ENCODE peak calls at places on chromosomes 1 and 21, in four cellular contexts. L is K562, T is HepG2, K is H1. P is an unnamed sample.

GRCh38 chr1:34907487-34908090 is 21.9 kb downstream of the DLGAP3 start:
- DNase-seq in L (peak), T (no peak), K (no peak), P (no peak)

GRCh38 chr1:115458426-115459114 is 120.5 kb upstream of the NGF start:
- DNase-seq in L (no peak), T (no peak), K (no peak), P (no peak)

GRCh38 chr1:109718495-109718894 is 6.4 kb downstream of the GSTM5 start:
- DNase-seq in L (peak), T (peak), K (no peak), P (peak)

GRCh38 chr1:239814306-239814881 is 277.3 kb upstream of the FMN2 start:
- DNase-seq in L (no peak), T (peak), K (peak), P (no peak)

GRCh38 chr1:19608232-19608631 is 35.9 kb upstream of the NBL1 start:
- DNase-seq in L (no peak), T (no peak), K (no peak), P (no peak)

GRCh38 chr1:204296431-204296988 is 63.2 kb downstream of the PLEKHA6 start:
- DNase-seq in L (no peak), T (peak), K (no peak), P (no peak)

GRCh38 chr21:37367301-37367757 is 756 bp downstream of the DYRK1A start:
- DNase-seq in L (peak), T (no peak), K (no peak), P (no peak)

GRCh38 chr1:46401964-46402626 is 8.0 kb downstream of the FAAH start:
- DNase-seq in L (peak), T (peak), K (no peak), P (peak)

GRCh38 chr21:23578027-23578426 is 2029.3 kb downstream of the MRPL39 start:
- DNase-seq in L (no peak), T (no peak), K (no peak), P (no peak)

GRCh38 chr1:43402055-43402865 is 12.6 kb downstream of the SZT2 start:
- DNase-seq in L (no peak), T (no peak), K (no peak), P (no peak)

GRCh38 chr21:32329331-32329730 is 30.7 kb downstream of the MRAP start:
- DNase-seq in L (no peak), T (no peak), K (no peak), P (no peak)

GRCh38 chr1:78715181-78715661 is 65.6 kb downstream of the IFI44 start:
- DNase-seq in L (no peak), T (no peak), K (no peak), P (no peak)

GRCh38 chr1:169943963-169944526 is 50.3 kb upstream of the SCYL3 start:
- DNase-seq in L (no peak), T (no peak), K (no peak), P (no peak)

GRCh38 chr1:201505505-201505893 is 1.4 kb downstream of the CSRP1 start:
- DNase-seq in L (no peak), T (no peak), K (no peak), P (no peak)

GRCh38 chr1:107559881-107560280 is 405.1 kb downstream of the VAV3 start:
- DNase-seq in L (no peak), T (no peak), K (no peak), P (no peak)

GRCh38 chr21:40846566-40847411 is at the start of gene DSCAM:
- DNase-seq in L (no peak), T (no peak), K (no peak), P (no peak)

GRCh38 chr1:207673399-207673798 is 28.5 kb downstream of the CR1L start:
- DNase-seq in L (no peak), T (no peak), K (no peak), P (no peak)

GRCh38 chr1:2050482-2050792 is 226 bp downstream of the PRKCZ start:
- DNase-seq in L (no peak), T (no peak), K (no peak), P (no peak)

GRCh38 chr21:26717146-26717739 is 128.0 kb downstream of the ADAMTS1 start:
- DNase-seq in L (peak), T (no peak), K (no peak), P (no peak)

GRCh38 chr1:12602633-12603024 is 15.4 kb downstream of the DHRS3 start:
- DNase-seq in L (no peak), T (no peak), K (no peak), P (no peak)

GRCh38 chr1:12599657-12600056 is 18.4 kb downstream of the DHRS3 start:
- DNase-seq in L (no peak), T (no peak), K (no peak), P (no peak)

GRCh38 chr1:12601690-12602632 is 16.0 kb downstream of the DHRS3 start:
- DNase-seq in L (peak), T (peak), K (no peak), P (peak)

GRCh38 chr1:12600335-12600734 is 17.7 kb downstream of the DHRS3 start:
- DNase-seq in L (no peak), T (no peak), K (no peak), P (no peak)

DNA sequence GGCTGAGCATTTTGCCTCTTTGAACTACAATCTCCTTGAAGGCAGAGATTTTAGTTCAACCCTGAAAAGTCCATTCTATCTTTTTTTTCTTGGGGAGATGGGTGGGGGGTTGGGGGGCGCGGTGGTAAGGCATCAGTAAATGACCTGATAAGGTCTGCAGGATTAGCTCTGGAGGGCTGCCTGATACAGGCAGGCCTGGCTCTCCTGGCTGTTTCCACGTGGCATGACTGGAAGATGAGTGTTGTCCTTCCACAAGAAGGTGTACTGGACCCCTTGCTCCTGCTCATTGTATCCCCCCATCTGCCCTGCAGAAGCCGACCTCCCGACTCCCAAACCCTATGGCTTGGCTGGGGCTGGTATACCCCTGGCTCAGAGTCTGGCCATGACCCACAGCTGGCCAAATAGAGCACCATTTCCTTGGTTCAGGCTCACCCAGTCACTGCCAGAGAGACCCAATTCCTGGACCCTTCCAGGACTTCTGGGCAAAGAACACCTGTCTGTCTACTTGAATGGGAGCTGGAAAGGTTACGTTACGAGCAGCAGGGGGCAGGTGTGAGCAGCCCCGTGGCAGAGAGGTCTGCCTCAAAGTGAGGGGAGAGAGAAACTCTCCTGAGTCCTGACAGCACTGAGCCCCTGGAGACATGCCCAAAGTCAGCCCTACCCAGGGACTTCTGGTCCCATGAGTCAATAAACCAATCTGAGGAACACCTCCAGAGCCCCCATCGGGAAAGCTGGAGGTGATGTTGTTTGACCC is 17.0 kb downstream of the DHRS3 start:
- DNase-seq in L (peak), T (peak), K (no peak), P (no peak)
- TF ChIP-seq FOSL1 in L (no peak), T (no peak), K (no peak), P (no peak)

DNA sequence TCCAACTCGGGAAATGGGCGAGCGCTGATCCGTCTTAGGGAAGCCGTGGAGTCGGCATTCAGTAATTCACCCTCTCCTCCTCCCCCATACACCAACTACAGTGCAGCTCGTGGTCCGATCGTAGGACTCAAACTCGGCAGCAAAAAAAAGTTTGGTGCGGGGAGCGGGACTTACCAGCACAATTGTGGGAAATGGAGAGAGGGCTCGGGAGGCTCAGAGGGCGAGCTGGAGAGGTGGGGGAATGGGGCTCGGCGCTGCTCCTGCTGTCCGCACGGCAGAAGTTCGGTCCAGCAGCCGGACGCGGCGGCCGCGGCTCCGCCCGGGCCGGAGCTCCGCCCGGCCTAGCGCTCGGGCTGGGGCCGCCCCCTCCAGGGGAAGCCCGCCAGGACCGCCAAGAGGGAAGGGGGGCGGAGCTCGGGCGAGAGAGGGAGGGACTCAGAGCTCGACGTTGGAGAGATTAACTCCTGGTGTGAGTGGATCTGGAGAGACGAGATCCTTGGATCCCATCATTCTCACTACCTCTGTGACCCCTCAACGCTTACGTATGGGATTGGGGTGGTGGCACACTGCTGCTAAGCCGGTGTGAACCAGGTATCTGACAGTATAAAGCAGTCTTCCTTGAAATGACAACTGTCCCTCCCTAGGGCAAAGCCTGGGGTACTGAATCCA is 744 bp upstream of the PIAS3 start:
- DNase-seq in L (peak), T (peak), K (peak), P (peak)
- TF ChIP-seq POLR2A in L (peak), T (no peak), K (peak), P (peak)

GRCh38 chr1:28159243-28159642 is 17.2 kb downstream of the PTAFR start:
- DNase-seq in L (no peak), T (peak), K (no peak), P (no peak)
- TF ChIP-seq POLR2AphosphoS5 in L (no peak), T (no peak), K (no peak), P (no peak)

GRCh38 chr1:62037274-62037673 is 157.4 kb upstream of the L1TD1 start:
- DNase-seq in L (no peak), T (no peak), K (no peak), P (no peak)

GRCh38 chr1:62045579-62045978 is 149.1 kb upstream of the L1TD1 start:
- DNase-seq in L (peak), T (no peak), K (no peak), P (no peak)

GRCh38 chr1:62038594-62039284 is 155.9 kb upstream of the L1TD1 start:
- DNase-seq in L (peak), T (peak), K (no peak), P (no peak)

GRCh38 chr1:62040973-62041372 is 153.7 kb upstream of the L1TD1 start:
- DNase-seq in L (no peak), T (peak), K (no peak), P (no peak)

DNA sequence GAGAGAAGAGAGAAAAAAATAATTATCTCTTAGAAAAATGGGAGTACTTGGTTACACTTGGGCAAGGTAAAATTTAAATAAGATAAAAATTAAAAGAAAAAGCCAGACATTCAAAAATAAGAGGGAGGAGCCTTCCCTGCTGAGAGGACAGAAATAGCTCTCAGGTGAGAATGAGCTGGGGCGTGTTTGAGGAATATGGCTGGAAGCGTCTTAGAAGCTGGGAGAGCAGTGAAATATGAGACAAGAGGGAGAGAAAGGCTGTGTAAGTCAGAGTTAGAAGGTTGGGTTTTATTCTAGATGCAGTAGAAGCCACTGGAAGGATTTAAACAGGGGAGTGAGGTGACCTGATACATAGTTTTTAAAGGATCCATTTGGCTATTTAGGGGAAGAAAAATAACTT is 154.2 kb upstream of the L1TD1 start:
- DNase-seq in L (no peak), T (no peak), K (no peak), P (no peak)
- TF ChIP-seq FOSL1 in L (no peak), T (no peak), K (no peak), P (no peak)

GRCh38 chr1:200030791-200031190 is 3.3 kb downstream of the NR5A2 start:
- DNase-seq in L (no peak), T (no peak), K (no peak), P (no peak)

GRCh38 chr1:200029624-200030074 is 2.1 kb downstream of the NR5A2 start:
- DNase-seq in L (no peak), T (no peak), K (no peak), P (no peak)

GRCh38 chr1:200027264-200027823 is at the start of gene NR5A2:
- DNase-seq in L (no peak), T (peak), K (no peak), P (no peak)

GRCh38 chr1:200028586-200029034 is 1.1 kb downstream of the NR5A2 start:
- DNase-seq in L (no peak), T (no peak), K (no peak), P (no peak)

GRCh38 chr1:200029035-200029623 is 1.6 kb downstream of the NR5A2 start:
- DNase-seq in L (no peak), T (no peak), K (no peak), P (peak)
- TF ChIP-seq POLR2A in L (no peak), T (no peak), K (no peak), P (no peak)

GRCh38 chr21:42527489-42528158 is 14.0 kb downstream of the SLC37A1 start:
- DNase-seq in L (no peak), T (no peak), K (no peak), P (no peak)
- TF ChIP-seq POLR2AphosphoS5 in L (no peak), T (no peak), K (no peak), P (no peak)

GRCh38 chr1:22410928-22411495 is 40.6 kb upstream of the ZBTB40 start:
- DNase-seq in L (no peak), T (no peak), K (no peak), P (no peak)

GRCh38 chr1:22408180-22408579 is 43.5 kb upstream of the ZBTB40 start:
- DNase-seq in L (no peak), T (no peak), K (no peak), P (no peak)

GRCh38 chr1:22404486-22404885 is 47.2 kb upstream of the ZBTB40 start:
- DNase-seq in L (no peak), T (no peak), K (no peak), P (no peak)

GRCh38 chr1:22410401-22410800 is 41.2 kb upstream of the ZBTB40 start:
- DNase-seq in L (no peak), T (no peak), K (no peak), P (no peak)

DNA sequence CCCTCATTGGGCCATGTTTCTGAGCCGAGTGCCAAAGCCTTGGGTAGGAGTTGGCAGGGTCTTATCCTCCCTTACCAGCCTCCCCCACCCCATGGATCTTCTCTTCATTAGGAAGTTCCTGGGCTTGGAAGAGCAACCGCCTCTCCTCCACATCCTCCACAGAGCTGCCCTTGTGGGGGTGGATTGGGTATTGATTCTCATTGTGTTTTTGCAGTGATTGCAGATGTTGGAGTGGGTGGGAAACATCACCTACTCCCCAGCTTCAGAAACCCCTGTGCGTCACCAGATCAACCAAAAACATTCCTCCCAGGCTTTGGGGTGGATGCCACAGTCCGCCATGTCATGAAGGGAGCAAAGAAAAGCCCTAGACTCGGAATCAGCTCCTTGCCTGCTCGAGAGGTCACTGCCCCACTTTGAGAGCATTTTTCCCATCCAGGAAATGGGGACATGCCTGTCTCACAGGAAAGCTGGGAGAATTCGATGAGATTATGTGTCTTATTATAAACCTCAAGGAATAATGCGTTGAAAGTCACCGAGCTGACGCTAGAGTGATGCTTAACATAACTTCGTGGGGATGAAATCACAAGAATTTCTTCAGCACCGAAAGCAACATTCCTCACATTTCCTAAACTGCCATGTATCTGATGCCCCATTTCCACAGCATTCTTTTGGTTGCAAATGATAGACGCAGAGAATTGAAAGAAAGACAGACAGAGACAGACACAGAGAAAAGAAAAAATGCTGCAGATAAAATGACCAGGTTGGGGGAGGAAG is 44.7 kb upstream of the ZBTB40 start:
- DNase-seq in L (no peak), T (no peak), K (no peak), P (no peak)
- TF ChIP-seq FOSL1 in L (no peak), T (no peak), K (no peak), P (no peak)

P was measured in HCT116.